ENCODE peak calls at places on chromosomes 3 and 15, in ten cellular contexts. Y is fibroblast of the aortic adventitia, D is midbrain, H is sciatic nerve, K is ELF-1, U is cardiac muscle cell, P is NCI-H1105 treated with DMSO at 0.1 percent for 48 hours, Q is T-cell, Z is HFFc6, S is epithelial cell of prostate. A is an unnamed sample.

GRCh38 chr3:41272667-41273066 is 73.4 kb downstream of the CTNNB1 start:
- DNase-seq in Y (no peak), D (no peak), H (no peak), K (no peak), U (no peak), P (no peak), Q (no peak), Z (no peak), S (no peak), A (no peak)

GRCh38 chr3:69926385-69926784 is 73.1 kb upstream of the SAMMSON start:
- DNase-seq in Y (no peak), D (peak), H (no peak), K (no peak), U (no peak), P (no peak), Q (no peak), Z (no peak), S (no peak), A (no peak)

GRCh38 chr15:58361291-58361759 is 70.5 kb upstream of the LIPC start:
- DNase-seq in Y (peak), D (no peak), H (no peak), K (no peak), U (no peak), P (no peak), Q (no peak), Z (peak), S (no peak), A (no peak)

GRCh38 chr3:70889162-70890045 is 577.0 kb upstream of the MDFIC2 start:
- DNase-seq in Y (no peak), D (no peak), H (no peak), K (no peak), U (no peak), P (no peak), Q (no peak), Z (no peak), S (no peak), A (no peak)

GRCh38 chr3:101966202-101966722 is 116.9 kb downstream of the NFKBIZ start:
- DNase-seq in Y (no peak), D (no peak), H (no peak), K (no peak), U (no peak), P (no peak), Q (no peak), Z (no peak), S (no peak), A (no peak)

GRCh38 chr3:66761093-66761780 is 236.9 kb upstream of the KBTBD8 start:
- DNase-seq in Y (no peak), D (no peak), H (no peak), K (no peak), U (no peak), P (no peak), Q (no peak), Z (no peak), S (no peak), A (no peak)

GRCh38 chr3:194604126-194604525 is 29.1 kb downstream of the TMEM44 start:
- DNase-seq in Y (no peak), D (no peak), H (no peak), K (no peak), U (no peak), P (no peak), Q (no peak), Z (no peak), S (no peak), A (no peak)

GRCh38 chr3:76203578-76203977 is 418.2 kb upstream of the ZNF717 start:
- DNase-seq in Y (no peak), D (no peak), H (no peak), K (peak), U (no peak), P (no peak), Q (no peak), Z (no peak), S (no peak), A (no peak)

GRCh38 chr3:40566699-40567098 is 41.9 kb downstream of the ZNF621 start:
- DNase-seq in Y (no peak), D (no peak), H (no peak), K (no peak), U (no peak), P (no peak), Q (no peak), Z (no peak), S (no peak), A (no peak)

GRCh38 chr15:80265021-80265420 is 13.0 kb upstream of the CTXND1 start:
- DNase-seq in Y (no peak), D (no peak), H (no peak), K (no peak), U (no peak), P (no peak), Q (no peak), Z (peak), S (no peak), A (no peak)

GRCh38 chr15:76183906-76184639 is 124.3 kb downstream of the TMEM266 start:
- DNase-seq in Y (no peak), D (no peak), H (no peak), K (no peak), U (no peak), P (peak), Q (no peak), Z (no peak), S (no peak), A (no peak)

GRCh38 chr15:57171414-57171813 is 204.9 kb upstream of the CGNL1 start:
- DNase-seq in Y (no peak), D (no peak), H (no peak), K (no peak), U (no peak), P (no peak), Q (no peak), Z (no peak), S (no peak), A (no peak)

GRCh38 chr3:45574067-45574494 is 20.5 kb upstream of the LIMD1 start:
- DNase-seq in Y (no peak), D (no peak), H (no peak), K (no peak), U (no peak), P (no peak), Q (no peak), Z (no peak), S (no peak), A (no peak)

GRCh38 chr3:46127503-46127902 is 80.6 kb downstream of the CCR1 start:
- DNase-seq in Y (peak), D (no peak), H (no peak), K (peak), U (no peak), P (no peak), Q (no peak), Z (peak), S (no peak), A (peak)

GRCh38 chr15:92462771-92463170 is 69.1 kb downstream of the ST8SIA2 start:
- DNase-seq in Y (no peak), D (no peak), H (no peak), K (no peak), U (no peak), P (no peak), Q (no peak), Z (no peak), S (no peak), A (no peak)

GRCh38 chr3:134337071-134337482 is 37.2 kb downstream of the AMOTL2 start:
- DNase-seq in Y (no peak), D (no peak), H (no peak), K (no peak), U (no peak), P (no peak), Q (no peak), Z (no peak), S (no peak), A (no peak)

GRCh38 chr3:14258906-14259904 is 80.6 kb downstream of the LSM3 start:
- DNase-seq in Y (no peak), D (no peak), H (peak), K (no peak), U (no peak), P (no peak), Q (no peak), Z (no peak), S (no peak), A (no peak)

GRCh38 chr3:155519081-155519480 is 225.6 kb upstream of the STRIT1 start:
- DNase-seq in Y (no peak), D (no peak), H (no peak), K (no peak), U (no peak), P (peak), Q (no peak), Z (no peak), S (no peak), A (no peak)

GRCh38 chr3:181727122-181728036 is 15.7 kb downstream of the SOX2 start:
- DNase-seq in Y (no peak), D (no peak), H (no peak), K (peak), U (no peak), P (no peak), Q (no peak), Z (no peak), S (no peak), A (no peak)

GRCh38 chr3:101102678-101103296 is 109.6 kb upstream of the ABI3BP start:
- DNase-seq in Y (no peak), D (no peak), H (no peak), K (no peak), U (no peak), P (no peak), Q (no peak), Z (no peak), S (no peak), A (no peak)

GRCh38 chr3:16423298-16423697 is 90.2 kb downstream of the RFTN1 start:
- DNase-seq in Y (no peak), D (no peak), H (no peak), K (no peak), U (no peak), P (peak), Q (no peak), Z (no peak), S (peak), A (no peak)

GRCh38 chr3:14178247-14179113 is at the start of the genes LSM3 and XPC:
- DNase-seq in Y (peak), D (peak), H (peak), K (peak), U (peak), P (peak), Q (peak), Z (peak), S (peak), A (peak)

GRCh38 chr15:70362911-70363310 is 265.2 kb upstream of the TLE3 start:
- DNase-seq in Y (peak), D (no peak), H (peak), K (peak), U (peak), P (peak), Q (no peak), Z (no peak), S (no peak), A (no peak)

GRCh38 chr15:75042730-75043508 is 19.5 kb downstream of the PPCDC start:
- DNase-seq in Y (peak), D (peak), H (peak), K (peak), U (peak), P (no peak), Q (peak), Z (no peak), S (no peak), A (no peak)

GRCh38 chr3:24088782-24089181 is 143.7 kb downstream of the NR1D2 start:
- DNase-seq in Y (peak), D (no peak), H (no peak), K (no peak), U (no peak), P (no peak), Q (no peak), Z (peak), S (no peak), A (peak)

GRCh38 chr15:72846027-72846426 is 62.5 kb upstream of the ADPGK start:
- DNase-seq in Y (peak), D (no peak), H (no peak), K (no peak), U (no peak), P (no peak), Q (no peak), Z (peak), S (no peak), A (no peak)

GRCh38 chr3:14224895-14225294 is 46.3 kb downstream of the LSM3 start:
- DNase-seq in Y (peak), D (no peak), H (no peak), K (peak), U (no peak), P (no peak), Q (no peak), Z (peak), S (no peak), A (peak)

GRCh38 chr3:139355502-139355901 is 11.7 kb downstream of the MRPS22 start:
- DNase-seq in Y (peak), D (no peak), H (no peak), K (no peak), U (no peak), P (no peak), Q (no peak), Z (no peak), S (no peak), A (no peak)

GRCh38 chr3:155585384-155585783 is 159.5 kb downstream of the PLCH1 start:
- DNase-seq in Y (no peak), D (no peak), H (no peak), K (peak), U (peak), P (no peak), Q (no peak), Z (no peak), S (no peak), A (no peak)

GRCh38 chr15:74913041-74913440 is 6.4 kb upstream of the FAM219B start:
- DNase-seq in Y (peak), D (no peak), H (peak), K (no peak), U (no peak), P (no peak), Q (no peak), Z (peak), S (no peak), A (no peak)

GRCh38 chr15:59792359-59792758 is 103.2 kb upstream of the BNIP2 start:
- DNase-seq in Y (no peak), D (no peak), H (no peak), K (no peak), U (no peak), P (no peak), Q (peak), Z (no peak), S (no peak), A (no peak)

GRCh38 chr3:123012652-123013051 is 14.9 kb downstream of the SEMA5B start:
- DNase-seq in Y (no peak), D (no peak), H (no peak), K (no peak), U (no peak), P (no peak), Q (no peak), Z (no peak), S (no peak), A (no peak)

GRCh38 chr3:127749787-127750225 is 72.5 kb downstream of the MGLL start:
- DNase-seq in Y (no peak), D (no peak), H (peak), K (no peak), U (no peak), P (no peak), Q (no peak), Z (no peak), S (no peak), A (no peak)

GRCh38 chr3:39166134-39166710 is 12.8 kb upstream of the CSRNP1 start:
- DNase-seq in Y (peak), D (no peak), H (no peak), K (peak), U (no peak), P (no peak), Q (no peak), Z (peak), S (peak), A (peak)

GRCh38 chr3:177493091-177493490 is 295.8 kb upstream of the TBL1XR1 start:
- DNase-seq in Y (no peak), D (no peak), H (no peak), K (no peak), U (no peak), P (no peak), Q (no peak), Z (no peak), S (no peak), A (no peak)

GRCh38 chr3:66039590-66039887 is 821 bp upstream of the MAGI1 start:
- DNase-seq in Y (peak), D (no peak), H (no peak), K (peak), U (peak), P (no peak), Q (no peak), Z (no peak), S (no peak), A (no peak)

A was measured in kidney glomerular epithelial cell.